ENCODE peak calls at places on chromosome 21, in six cellular contexts. One of them, this sample, is unnamed.

GRCh38 chr21:34836103-34836932 is 167.5 kb downstream of the CLIC6 start:
- ATAC-seq in A549: peak
- ATAC-seq in GM12878: no peak
- ATAC-seq in upper lobe of left lung: peak
- ATAC-seq in HepG2: peak
- ATAC-seq in K562: no peak
- ATAC-seq in this sample: peak

GRCh38 chr21:17644186-17644585 is 31.5 kb upstream of the BTG3 start:
- ATAC-seq in A549: no peak
- ATAC-seq in GM12878: no peak
- ATAC-seq in upper lobe of left lung: no peak
- ATAC-seq in HepG2: no peak
- ATAC-seq in K562: no peak
- ATAC-seq in this sample: no peak

GRCh38 chr21:35212393-35213127 is 163.5 kb upstream of the RUNX1 start:
- ATAC-seq in A549: no peak
- ATAC-seq in GM12878: no peak
- ATAC-seq in upper lobe of left lung: peak
- ATAC-seq in HepG2: no peak
- ATAC-seq in K562: no peak
- ATAC-seq in this sample: no peak

GRCh38 chr21:45022348-45022675 is 52.1 kb upstream of the ADARB1 start:
- ATAC-seq in A549: no peak
- ATAC-seq in GM12878: no peak
- ATAC-seq in upper lobe of left lung: no peak
- ATAC-seq in HepG2: no peak
- ATAC-seq in K562: no peak
- ATAC-seq in this sample: no peak

GRCh38 chr21:35191754-35192153 is 142.7 kb upstream of the RUNX1 start:
- ATAC-seq in A549: no peak
- ATAC-seq in GM12878: no peak
- ATAC-seq in upper lobe of left lung: no peak
- ATAC-seq in HepG2: no peak
- ATAC-seq in K562: no peak
- ATAC-seq in this sample: no peak

GRCh38 chr21:45366931-45367401 is 38.0 kb upstream of the COL18A1 start:
- ATAC-seq in A549: peak
- ATAC-seq in GM12878: no peak
- ATAC-seq in upper lobe of left lung: no peak
- ATAC-seq in HepG2: peak
- ATAC-seq in K562: peak
- ATAC-seq in this sample: peak

GRCh38 chr21:35088235-35088865 is 39.2 kb upstream of the RUNX1 start:
- ATAC-seq in A549: no peak
- ATAC-seq in GM12878: no peak
- ATAC-seq in upper lobe of left lung: no peak
- ATAC-seq in HepG2: no peak
- ATAC-seq in K562: peak
- ATAC-seq in this sample: no peak

GRCh38 chr21:39713905-39714304 is 31.1 kb upstream of the IGSF5 start:
- ATAC-seq in A549: no peak
- ATAC-seq in GM12878: no peak
- ATAC-seq in upper lobe of left lung: no peak
- ATAC-seq in HepG2: no peak
- ATAC-seq in K562: no peak
- ATAC-seq in this sample: no peak

GRCh38 chr21:38775733-38776132 is 30.0 kb upstream of the ETS2 start:
- ATAC-seq in A549: no peak
- ATAC-seq in GM12878: no peak
- ATAC-seq in upper lobe of left lung: no peak
- ATAC-seq in HepG2: no peak
- ATAC-seq in K562: no peak
- ATAC-seq in this sample: no peak

GRCh38 chr21:45769239-45769758 is 125.8 kb downstream of the PCBP3 start:
- ATAC-seq in A549: no peak
- ATAC-seq in GM12878: no peak
- ATAC-seq in upper lobe of left lung: peak
- ATAC-seq in HepG2: no peak
- ATAC-seq in K562: no peak
- ATAC-seq in this sample: no peak

GRCh38 chr21:35284199-35284598 is 235.1 kb upstream of the RUNX1 start:
- ATAC-seq in A549: no peak
- ATAC-seq in GM12878: no peak
- ATAC-seq in upper lobe of left lung: peak
- ATAC-seq in HepG2: no peak
- ATAC-seq in K562: no peak
- ATAC-seq in this sample: no peak

GRCh38 chr21:16587141-16587570 is 857.4 kb downstream of the USP25 start:
- ATAC-seq in A549: peak
- ATAC-seq in GM12878: no peak
- ATAC-seq in upper lobe of left lung: peak
- ATAC-seq in HepG2: peak
- ATAC-seq in K562: no peak
- ATAC-seq in this sample: no peak

GRCh38 chr21:15659768-15660423 is 69.9 kb upstream of the USP25 start:
- ATAC-seq in A549: peak
- ATAC-seq in GM12878: no peak
- ATAC-seq in upper lobe of left lung: peak
- ATAC-seq in HepG2: peak
- ATAC-seq in K562: no peak
- ATAC-seq in this sample: no peak

GRCh38 chr21:38820471-38821239 is 14.9 kb downstream of the ETS2 start:
- ATAC-seq in A549: no peak
- ATAC-seq in GM12878: no peak
- ATAC-seq in upper lobe of left lung: peak
- ATAC-seq in HepG2: no peak
- ATAC-seq in K562: no peak
- ATAC-seq in this sample: no peak

GRCh38 chr21:42836767-42837301 is 42.5 kb downstream of the WDR4 start:
- ATAC-seq in A549: no peak
- ATAC-seq in GM12878: no peak
- ATAC-seq in upper lobe of left lung: no peak
- ATAC-seq in HepG2: no peak
- ATAC-seq in K562: peak
- ATAC-seq in this sample: no peak

GRCh38 chr21:35274090-35274489 is 225.0 kb upstream of the RUNX1 start:
- ATAC-seq in A549: no peak
- ATAC-seq in GM12878: no peak
- ATAC-seq in upper lobe of left lung: no peak
- ATAC-seq in HepG2: no peak
- ATAC-seq in K562: no peak
- ATAC-seq in this sample: no peak

GRCh38 chr21:19034041-19034440 is 630.5 kb upstream of the TMPRSS15 start:
- ATAC-seq in A549: no peak
- ATAC-seq in GM12878: no peak
- ATAC-seq in upper lobe of left lung: no peak
- ATAC-seq in HepG2: no peak
- ATAC-seq in K562: no peak
- ATAC-seq in this sample: no peak

GRCh38 chr21:42777757-42778344 is 101.5 kb downstream of the WDR4 start:
- ATAC-seq in A549: no peak
- ATAC-seq in GM12878: peak
- ATAC-seq in upper lobe of left lung: no peak
- ATAC-seq in HepG2: no peak
- ATAC-seq in K562: no peak
- ATAC-seq in this sample: no peak

GRCh38 chr21:39461419-39461818 is 9.6 kb downstream of the SH3BGR start:
- ATAC-seq in A549: no peak
- ATAC-seq in GM12878: peak
- ATAC-seq in upper lobe of left lung: no peak
- ATAC-seq in HepG2: no peak
- ATAC-seq in K562: peak
- ATAC-seq in this sample: no peak

GRCh38 chr21:34846214-34846575 is 177.4 kb downstream of the CLIC6 start:
- ATAC-seq in A549: no peak
- ATAC-seq in GM12878: no peak
- ATAC-seq in upper lobe of left lung: no peak
- ATAC-seq in HepG2: no peak
- ATAC-seq in K562: no peak
- ATAC-seq in this sample: no peak

GRCh38 chr21:36684957-36685714 is 13.8 kb upstream of the SIM2 start:
- ATAC-seq in A549: no peak
- ATAC-seq in GM12878: no peak
- ATAC-seq in upper lobe of left lung: no peak
- ATAC-seq in HepG2: no peak
- ATAC-seq in K562: no peak
- ATAC-seq in this sample: no peak

GRCh38 chr21:38912789-38913119 is 107.0 kb downstream of the ETS2 start:
- ATAC-seq in A549: no peak
- ATAC-seq in GM12878: no peak
- ATAC-seq in upper lobe of left lung: no peak
- ATAC-seq in HepG2: no peak
- ATAC-seq in K562: peak
- ATAC-seq in this sample: no peak

DNA sequence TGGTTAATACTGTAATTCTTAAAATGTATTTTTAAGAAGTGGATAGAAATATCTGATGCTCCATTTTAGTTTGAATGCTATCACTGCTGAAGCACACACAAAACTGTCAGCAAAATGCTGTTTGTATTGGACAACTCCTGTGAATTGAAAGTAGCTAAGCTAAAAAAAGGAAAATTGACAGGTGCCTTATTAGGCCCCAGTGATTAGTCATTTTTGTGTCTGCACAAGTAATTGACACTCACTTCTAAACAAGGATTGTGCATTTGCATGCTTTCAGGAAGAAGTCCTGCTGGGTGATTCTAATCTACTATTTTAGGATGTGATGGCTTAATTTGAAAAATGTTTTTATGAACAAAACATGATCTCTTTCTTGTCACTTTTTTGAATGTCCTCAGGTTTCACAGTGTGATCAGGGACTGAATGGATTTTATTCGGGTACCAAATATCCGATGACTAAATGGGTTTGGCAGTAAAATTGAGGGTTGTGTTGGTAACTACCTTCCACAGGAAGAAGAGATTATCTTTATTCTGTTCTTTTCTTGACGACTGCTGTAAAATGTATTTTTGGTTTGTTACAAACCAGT is 13.0 kb upstream of the MAP3K7CL start:
- ATAC-seq in A549: no peak
- ATAC-seq in GM12878: peak
- ATAC-seq in upper lobe of left lung: no peak
- ATAC-seq in HepG2: no peak
- ATAC-seq in K562: no peak
- ATAC-seq in this sample: no peak
- TF ChIP-seq EP300 in A549: no peak
- TF ChIP-seq EP300 in GM12878: no peak
- TF ChIP-seq EP300 in upper lobe of left lung: no peak
- TF ChIP-seq EP300 in HepG2: no peak
- TF ChIP-seq EP300 in K562: no peak
- TF ChIP-seq EP300 in this sample: no peak

GRCh38 chr21:32415451-32415850 is 2.9 kb downstream of the EVA1C start:
- ATAC-seq in A549: no peak
- ATAC-seq in GM12878: no peak
- ATAC-seq in upper lobe of left lung: no peak
- ATAC-seq in HepG2: no peak
- ATAC-seq in K562: no peak
- ATAC-seq in this sample: no peak

GRCh38 chr21:32415999-32416398 is 3.5 kb downstream of the EVA1C start:
- ATAC-seq in A549: no peak
- ATAC-seq in GM12878: no peak
- ATAC-seq in upper lobe of left lung: no peak
- ATAC-seq in HepG2: no peak
- ATAC-seq in K562: peak
- ATAC-seq in this sample: no peak

GRCh38 chr21:32412998-32413504 is 545 bp downstream of the EVA1C start:
- ATAC-seq in A549: peak
- ATAC-seq in GM12878: no peak
- ATAC-seq in upper lobe of left lung: peak
- ATAC-seq in HepG2: peak
- ATAC-seq in K562: no peak
- ATAC-seq in this sample: peak

GRCh38 chr21:32413697-32414578 is 1.4 kb downstream of the EVA1C start:
- ATAC-seq in A549: peak
- ATAC-seq in GM12878: no peak
- ATAC-seq in upper lobe of left lung: peak
- ATAC-seq in HepG2: peak
- ATAC-seq in K562: peak
- ATAC-seq in this sample: no peak

GRCh38 chr21:32414579-32415358 is 2.3 kb downstream of the EVA1C start:
- ATAC-seq in A549: no peak
- ATAC-seq in GM12878: no peak
- ATAC-seq in upper lobe of left lung: no peak
- ATAC-seq in HepG2: no peak
- ATAC-seq in K562: no peak
- ATAC-seq in this sample: no peak
- TF ChIP-seq CTCF in A549: peak
- TF ChIP-seq CTCF in GM12878: no peak
- TF ChIP-seq CTCF in upper lobe of left lung: peak
- TF ChIP-seq CTCF in HepG2: peak
- TF ChIP-seq CTCF in K562: peak
- TF ChIP-seq CTCF in this sample: peak

GRCh38 chr21:28754862-28755261 is 237.8 kb downstream of the LTN1 start:
- ATAC-seq in A549: no peak
- ATAC-seq in GM12878: no peak
- ATAC-seq in upper lobe of left lung: no peak
- ATAC-seq in HepG2: no peak
- ATAC-seq in K562: no peak
- ATAC-seq in this sample: no peak

GRCh38 chr21:28750565-28750964 is 242.1 kb downstream of the LTN1 start:
- ATAC-seq in A549: no peak
- ATAC-seq in GM12878: no peak
- ATAC-seq in upper lobe of left lung: no peak
- ATAC-seq in HepG2: no peak
- ATAC-seq in K562: no peak
- ATAC-seq in this sample: no peak

GRCh38 chr21:28758042-28758882 is 234.4 kb downstream of the LTN1 start:
- ATAC-seq in A549: no peak
- ATAC-seq in GM12878: no peak
- ATAC-seq in upper lobe of left lung: no peak
- ATAC-seq in HepG2: no peak
- ATAC-seq in K562: no peak
- ATAC-seq in this sample: no peak

GRCh38 chr21:28752131-28752530 is 240.5 kb downstream of the LTN1 start:
- ATAC-seq in A549: no peak
- ATAC-seq in GM12878: no peak
- ATAC-seq in upper lobe of left lung: no peak
- ATAC-seq in HepG2: peak
- ATAC-seq in K562: no peak
- ATAC-seq in this sample: no peak

GRCh38 chr21:28754127-28754611 is 238.5 kb downstream of the LTN1 start:
- ATAC-seq in A549: no peak
- ATAC-seq in GM12878: no peak
- ATAC-seq in upper lobe of left lung: peak
- ATAC-seq in HepG2: no peak
- ATAC-seq in K562: no peak
- ATAC-seq in this sample: peak
- TF ChIP-seq EP300 in A549: no peak
- TF ChIP-seq EP300 in GM12878: no peak
- TF ChIP-seq EP300 in upper lobe of left lung: no peak
- TF ChIP-seq EP300 in HepG2: no peak
- TF ChIP-seq EP300 in K562: no peak
- TF ChIP-seq EP300 in this sample: peak

DNA sequence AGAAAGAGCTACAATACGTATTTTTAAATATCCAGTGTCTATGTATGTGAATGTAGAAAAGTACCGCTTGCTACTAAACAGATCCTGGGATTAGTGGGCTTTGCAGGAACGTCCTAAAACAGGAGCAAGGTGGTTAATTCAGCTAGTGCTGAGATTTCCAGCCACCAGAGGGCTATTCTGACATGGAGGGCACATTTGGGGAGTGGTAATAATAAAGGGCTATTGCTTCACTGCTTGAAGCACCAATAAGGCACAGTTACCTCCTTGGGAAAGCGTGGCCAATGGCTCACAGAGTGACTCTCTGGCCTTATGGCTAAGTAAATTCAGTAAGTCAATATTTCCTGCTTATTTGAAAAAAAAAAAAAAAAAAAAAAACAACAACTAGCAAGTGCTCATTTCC is 152.4 kb downstream of the GABPA start:
- ATAC-seq in A549: no peak
- ATAC-seq in GM12878: no peak
- ATAC-seq in upper lobe of left lung: no peak
- ATAC-seq in HepG2: no peak
- ATAC-seq in K562: peak
- ATAC-seq in this sample: no peak
- TF ChIP-seq CTCF in A549: no peak
- TF ChIP-seq CTCF in GM12878: no peak
- TF ChIP-seq CTCF in upper lobe of left lung: no peak
- TF ChIP-seq CTCF in HepG2: no peak
- TF ChIP-seq CTCF in K562: no peak
- TF ChIP-seq CTCF in this sample: no peak

This sample was measured in gastroesophageal sphincter.